ENCODE peak calls at places on chromosomes 4 and X, in six cellular contexts. C is cardiac muscle cell, T is Peyer's patch, E is K562, F is colonic mucosa, X is astrocyte. W is an unnamed sample.

GRCh38 chr4:2304877-2305561 is 43.1 kb upstream of the MXD4 start:
- DNase-seq in C (no peak), T (no peak), E (no peak), F (peak; percentile 14), X (no peak), W (no peak)

GRCh38 chrX:41144873-41145272 is 59.6 kb downstream of the USP9X start:
- DNase-seq in C (peak; percentile 29), T (no peak), E (no peak), F (no peak), X (peak; percentile 14), W (no peak)

GRCh38 chr4:92012899-92013867 is 290.6 kb upstream of the GRID2 start:
- DNase-seq in C (peak; percentile 8), T (peak; percentile 54), E (no peak), F (peak; percentile 86), X (no peak), W (no peak)

GRCh38 chr4:56681158-56681848 is at the start of gene HOPX:
- DNase-seq in C (peak; percentile 67), T (peak; percentile 50), E (no peak), F (no peak), X (peak; percentile 46), W (peak; percentile 19)

GRCh38 chrX:39437670-39438441 is 636.6 kb downstream of the MID1IP1 start:
- DNase-seq in C (no peak), T (no peak), E (no peak), F (no peak), X (no peak), W (no peak)

GRCh38 chr4:1927675-1928074 is 56.5 kb downstream of the NSD2 start:
- DNase-seq in C (peak; percentile 57), T (no peak), E (no peak), F (no peak), X (peak; percentile 45), W (no peak)

GRCh38 chr4:39337841-39338240 is 28.3 kb downstream of the RFC1 start:
- DNase-seq in C (no peak), T (no peak), E (no peak), F (no peak), X (no peak), W (no peak)

GRCh38 chr4:99389606-99390005 is 37.1 kb upstream of the ADH1C start:
- DNase-seq in C (no peak), T (no peak), E (no peak), F (no peak), X (no peak), W (no peak)

GRCh38 chrX:19739683-19740082 is 147.7 kb downstream of the SH3KBP1 start:
- DNase-seq in C (peak; percentile 73), T (peak; percentile 66), E (peak; percentile 61), F (peak; percentile 70), X (peak; percentile 45), W (peak; percentile 45)

GRCh38 chr4:38958453-38958852 is 73.8 kb downstream of the TMEM156 start:
- DNase-seq in C (peak; percentile 44), T (no peak), E (no peak), F (no peak), X (no peak), W (no peak)

GRCh38 chrX:123277347-123277746 is 93.3 kb downstream of the GRIA3 start:
- DNase-seq in C (no peak), T (no peak), E (no peak), F (no peak), X (no peak), W (no peak)

GRCh38 chrX:153474718-153475117 is 4.3 kb upstream of the HAUS7 start:
- DNase-seq in C (peak; percentile 74), T (peak; percentile 52), E (peak; percentile 73), F (peak; percentile 38), X (peak; percentile 50), W (peak; percentile 71)

GRCh38 chr4:176708771-176709311 is 83.9 kb downstream of the VEGFC start:
- DNase-seq in C (no peak), T (no peak), E (no peak), F (no peak), X (no peak), W (no peak)
- H3K4me1 ChIP-seq in C (peaks cover 5% of the 10 kb centered on the region), T (no peaks in the 10 kb centered on the region), E (no peaks in the 10 kb centered on the region), F (no peaks in the 10 kb centered on the region), X (peaks cover 5% of the 10 kb centered on the region), W (peaks cover 10% of the 10 kb centered on the region)

GRCh38 chr4:140239311-140239710 is 85.3 kb upstream of the MAML3 start:
- DNase-seq in C (no peak), T (no peak), E (no peak), F (no peak), X (no peak), W (no peak)
- H3K27ac ChIP-seq in C (peak overlapping the region; percentile 92), T (peak overlapping the region; percentile 75), E (no peak overlapping the region), F (peak overlapping the region; percentile 93), X (no peak overlapping the region), W (peak overlapping the region; percentile 93)

GRCh38 chrX:68835468-68835867 is 6.6 kb downstream of the EFNB1 start:
- DNase-seq in C (no peak), T (no peak), E (no peak), F (peak; percentile 10), X (no peak), W (no peak)
- H3K9me3 ChIP-seq in C (no peaks in the 10 kb centered on the region), T (no peaks in the 10 kb centered on the region), E (no peaks in the 10 kb centered on the region), F (no peaks in the 10 kb centered on the region), X (no peaks in the 10 kb centered on the region), W (no peaks in the 10 kb centered on the region)

DNA sequence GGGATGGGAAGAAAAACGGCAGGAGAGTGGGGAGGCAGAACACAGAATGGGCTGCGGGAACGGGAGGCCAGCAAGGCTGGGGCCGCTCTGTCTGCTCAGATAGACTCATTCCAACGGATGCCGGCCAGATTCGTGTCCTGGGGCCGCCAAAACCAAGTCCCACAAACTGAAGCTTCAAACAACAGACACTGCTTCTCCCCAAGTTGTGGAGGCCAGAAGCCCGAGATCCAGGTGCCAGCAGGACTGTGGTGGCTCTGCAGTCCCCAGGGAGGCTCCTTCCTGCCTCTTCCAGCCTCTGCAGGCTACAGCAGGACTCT is 100.6 kb downstream of the ADRA2C start:
- DNase-seq in C (no peak), T (peak; percentile 29), E (no peak), F (no peak), X (no peak), W (no peak)
- H3K4me1 ChIP-seq in C (no peaks in the 10 kb centered on the region), T (no peaks in the 10 kb centered on the region), E (no peaks in the 10 kb centered on the region), F (no peaks in the 10 kb centered on the region), X (no peaks in the 10 kb centered on the region), W (peaks cover 11% of the 10 kb centered on the region)

DNA sequence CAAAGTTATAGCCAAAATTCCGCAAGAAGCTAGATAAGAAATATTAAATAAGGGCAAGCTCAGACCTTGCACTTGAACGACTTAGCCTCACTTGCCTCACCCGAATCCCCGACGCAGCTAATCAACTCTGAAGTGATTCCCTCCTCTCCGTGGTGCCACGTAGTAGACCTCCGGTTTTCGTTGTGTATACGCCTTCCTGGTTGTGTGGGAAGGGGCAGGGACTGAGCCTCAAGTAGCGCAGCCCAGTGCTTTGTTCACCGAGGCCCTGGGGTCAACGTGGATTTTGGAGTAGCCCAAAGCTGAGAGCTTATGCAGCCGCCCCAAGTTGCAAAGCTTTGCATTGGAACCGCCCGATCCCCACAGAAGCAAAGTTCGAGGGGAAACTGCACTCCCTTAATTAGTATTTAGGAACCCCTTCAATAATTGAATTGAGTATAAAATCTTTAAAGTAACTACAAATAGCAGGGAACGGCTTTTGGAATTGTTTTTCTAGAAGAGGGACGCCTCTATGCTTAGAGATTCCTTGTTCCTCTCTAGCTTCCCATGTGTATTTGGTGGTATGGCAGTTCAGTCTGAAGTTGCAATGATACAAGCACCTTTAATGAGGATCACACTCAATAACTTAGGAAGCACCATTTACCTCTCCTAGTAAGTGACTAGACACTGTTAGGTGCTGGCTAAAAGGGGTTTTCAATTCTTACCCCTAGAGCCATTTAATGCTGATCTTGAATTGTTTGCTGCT is 55.7 kb downstream of the LINC00632 start:
- DNase-seq in C (peak; percentile 71), T (no peak), E (no peak), F (no peak), X (peak; percentile 62), W (no peak)
- H3K27ac ChIP-seq in C (no peak overlapping the region), T (no peak overlapping the region), E (no peak overlapping the region), F (no peak overlapping the region), X (peak overlapping the region; percentile 77), W (no peak overlapping the region)

GRCh38 chrX:138761380-138761779 is 49.9 kb upstream of the FGF13 start:
- DNase-seq in C (no peak), T (no peak), E (no peak), F (no peak), X (no peak), W (no peak)
- H3K9me3 ChIP-seq in C (no peaks in the 10 kb centered on the region), T (no peaks in the 10 kb centered on the region), E (no peaks in the 10 kb centered on the region), F (no peaks in the 10 kb centered on the region), X (no peaks in the 10 kb centered on the region), W (no peaks in the 10 kb centered on the region)

W was measured in left ventricle myocardium inferior.